ENCODE peak calls at places on chromosomes 7 and 10, in ten cellular contexts. One of them, this sample, is unnamed.
A peak's percentile ranks its signal among the peaks of the same experiment; 100 is the strongest.

GRCh38 chr10:30488319-30488718 is 54.3 kb downstream of the MAP3K8 start:
- DNase-seq in CD8-positive, alpha-beta T cell: no peak
- DNase-seq in astrocyte of the cerebellum: no peak
- DNase-seq in AG09319: no peak
- DNase-seq in osteocyte: no peak
- DNase-seq in cardiac muscle cell: no peak
- DNase-seq in WTC11: no peak
- DNase-seq in osteoblast: no peak
- DNase-seq in spleen: no peak
- DNase-seq in kidney: no peak
- DNase-seq in this sample: no peak

GRCh38 chr10:14340051-14340744 is 9.5 kb upstream of the FRMD4A start:
- DNase-seq in CD8-positive, alpha-beta T cell: no peak
- DNase-seq in astrocyte of the cerebellum: no peak
- DNase-seq in AG09319: no peak
- DNase-seq in osteocyte: no peak
- DNase-seq in cardiac muscle cell: no peak
- DNase-seq in WTC11: no peak
- DNase-seq in osteoblast: no peak
- DNase-seq in spleen: no peak
- DNase-seq in kidney: no peak
- DNase-seq in this sample: no peak

GRCh38 chr10:47370015-47370767 is 13.9 kb downstream of the ZNF488 start:
- DNase-seq in CD8-positive, alpha-beta T cell: no peak
- DNase-seq in astrocyte of the cerebellum: no peak
- DNase-seq in AG09319: no peak
- DNase-seq in osteocyte: peak; percentile 60
- DNase-seq in cardiac muscle cell: no peak
- DNase-seq in WTC11: no peak
- DNase-seq in osteoblast: peak; percentile 32
- DNase-seq in spleen: peak; percentile 34
- DNase-seq in kidney: peak; percentile 33
- DNase-seq in this sample: no peak

GRCh38 chr10:131947631-131948347 is 33.9 kb downstream of the BNIP3 start:
- DNase-seq in CD8-positive, alpha-beta T cell: no peak
- DNase-seq in astrocyte of the cerebellum: peak; percentile 53
- DNase-seq in AG09319: no peak
- DNase-seq in osteocyte: no peak
- DNase-seq in cardiac muscle cell: no peak
- DNase-seq in WTC11: no peak
- DNase-seq in osteoblast: peak; percentile 93
- DNase-seq in spleen: peak; percentile 34
- DNase-seq in kidney: peak; percentile 53
- DNase-seq in this sample: no peak

GRCh38 chr10:58919927-58920654 is 256.4 kb upstream of the PHYHIPL start:
- DNase-seq in CD8-positive, alpha-beta T cell: no peak
- DNase-seq in astrocyte of the cerebellum: peak; percentile 88
- DNase-seq in AG09319: peak; percentile 38
- DNase-seq in osteocyte: no peak
- DNase-seq in cardiac muscle cell: no peak
- DNase-seq in WTC11: no peak
- DNase-seq in osteoblast: peak; percentile 89
- DNase-seq in spleen: no peak
- DNase-seq in kidney: no peak
- DNase-seq in this sample: no peak

GRCh38 chr7:123715198-123715597 is 33.6 kb downstream of the WASL start:
- DNase-seq in CD8-positive, alpha-beta T cell: no peak
- DNase-seq in astrocyte of the cerebellum: no peak
- DNase-seq in AG09319: no peak
- DNase-seq in osteocyte: no peak
- DNase-seq in cardiac muscle cell: no peak
- DNase-seq in WTC11: no peak
- DNase-seq in osteoblast: no peak
- DNase-seq in spleen: no peak
- DNase-seq in kidney: no peak
- DNase-seq in this sample: no peak

GRCh38 chr7:152876749-152877148 is 117.2 kb downstream of the ACTR3B start:
- DNase-seq in CD8-positive, alpha-beta T cell: no peak
- DNase-seq in astrocyte of the cerebellum: no peak
- DNase-seq in AG09319: no peak
- DNase-seq in osteocyte: no peak
- DNase-seq in cardiac muscle cell: no peak
- DNase-seq in WTC11: no peak
- DNase-seq in osteoblast: no peak
- DNase-seq in spleen: no peak
- DNase-seq in kidney: no peak
- DNase-seq in this sample: no peak

GRCh38 chr10:70540089-70540788 is 61.7 kb downstream of the PALD1 start:
- DNase-seq in CD8-positive, alpha-beta T cell: no peak
- DNase-seq in astrocyte of the cerebellum: peak; percentile 6
- DNase-seq in AG09319: no peak
- DNase-seq in osteocyte: no peak
- DNase-seq in cardiac muscle cell: peak; percentile 46
- DNase-seq in WTC11: peak; percentile 77
- DNase-seq in osteoblast: peak; percentile 93
- DNase-seq in spleen: no peak
- DNase-seq in kidney: no peak
- DNase-seq in this sample: peak; percentile 72

GRCh38 chr7:43454936-43455518 is 127.9 kb upstream of the STK17A start:
- DNase-seq in CD8-positive, alpha-beta T cell: no peak
- DNase-seq in astrocyte of the cerebellum: peak; percentile 41
- DNase-seq in AG09319: no peak
- DNase-seq in osteocyte: no peak
- DNase-seq in cardiac muscle cell: peak; percentile 34
- DNase-seq in WTC11: no peak
- DNase-seq in osteoblast: peak; percentile 82
- DNase-seq in spleen: no peak
- DNase-seq in kidney: no peak
- DNase-seq in this sample: no peak

GRCh38 chr7:33905389-33906032 is at the start of gene BMPER:
- DNase-seq in CD8-positive, alpha-beta T cell: no peak
- DNase-seq in astrocyte of the cerebellum: no peak
- DNase-seq in AG09319: no peak
- DNase-seq in osteocyte: no peak
- DNase-seq in cardiac muscle cell: peak; percentile 92
- DNase-seq in WTC11: peak; percentile 77
- DNase-seq in osteoblast: peak; percentile 91
- DNase-seq in spleen: peak; percentile 73
- DNase-seq in kidney: peak; percentile 76
- DNase-seq in this sample: peak; percentile 76

GRCh38 chr7:115230882-115231508 is 309.1 kb downstream of the MDFIC start:
- DNase-seq in CD8-positive, alpha-beta T cell: no peak
- DNase-seq in astrocyte of the cerebellum: peak; percentile 93
- DNase-seq in AG09319: peak; percentile 76
- DNase-seq in osteocyte: no peak
- DNase-seq in cardiac muscle cell: peak; percentile 75
- DNase-seq in WTC11: no peak
- DNase-seq in osteoblast: peak; percentile 56
- DNase-seq in spleen: no peak
- DNase-seq in kidney: no peak
- DNase-seq in this sample: no peak

GRCh38 chr7:27930910-27931476 is 191.0 kb downstream of the TAX1BP1 start:
- DNase-seq in CD8-positive, alpha-beta T cell: no peak
- DNase-seq in astrocyte of the cerebellum: no peak
- DNase-seq in AG09319: no peak
- DNase-seq in osteocyte: no peak
- DNase-seq in cardiac muscle cell: no peak
- DNase-seq in WTC11: no peak
- DNase-seq in osteoblast: no peak
- DNase-seq in spleen: no peak
- DNase-seq in kidney: no peak
- DNase-seq in this sample: no peak

GRCh38 chr7:27928001-27928400 is 188.0 kb downstream of the TAX1BP1 start:
- DNase-seq in CD8-positive, alpha-beta T cell: no peak
- DNase-seq in astrocyte of the cerebellum: no peak
- DNase-seq in AG09319: no peak
- DNase-seq in osteocyte: no peak
- DNase-seq in cardiac muscle cell: no peak
- DNase-seq in WTC11: no peak
- DNase-seq in osteoblast: no peak
- DNase-seq in spleen: no peak
- DNase-seq in kidney: no peak
- DNase-seq in this sample: no peak

GRCh38 chr7:27929127-27929526 is 189.2 kb downstream of the TAX1BP1 start:
- DNase-seq in CD8-positive, alpha-beta T cell: no peak
- DNase-seq in astrocyte of the cerebellum: no peak
- DNase-seq in AG09319: no peak
- DNase-seq in osteocyte: no peak
- DNase-seq in cardiac muscle cell: no peak
- DNase-seq in WTC11: no peak
- DNase-seq in osteoblast: no peak
- DNase-seq in spleen: no peak
- DNase-seq in kidney: no peak
- DNase-seq in this sample: no peak

GRCh38 chr7:27936244-27937102 is 196.5 kb downstream of the TAX1BP1 start:
- DNase-seq in CD8-positive, alpha-beta T cell: no peak
- DNase-seq in astrocyte of the cerebellum: no peak
- DNase-seq in AG09319: no peak
- DNase-seq in osteocyte: no peak
- DNase-seq in cardiac muscle cell: no peak
- DNase-seq in WTC11: no peak
- DNase-seq in osteoblast: no peak
- DNase-seq in spleen: no peak
- DNase-seq in kidney: no peak
- DNase-seq in this sample: no peak

GRCh38 chr7:27933691-27934565 is 194.0 kb downstream of the TAX1BP1 start:
- DNase-seq in CD8-positive, alpha-beta T cell: no peak
- DNase-seq in astrocyte of the cerebellum: peak; percentile 98
- DNase-seq in AG09319: peak; percentile 51
- DNase-seq in osteocyte: no peak
- DNase-seq in cardiac muscle cell: no peak
- DNase-seq in WTC11: peak; percentile 42
- DNase-seq in osteoblast: no peak
- DNase-seq in spleen: no peak
- DNase-seq in kidney: no peak
- DNase-seq in this sample: no peak
- TF ChIP-seq CTCF in CD8-positive, alpha-beta T cell: peak; percentile 51
- TF ChIP-seq CTCF in astrocyte of the cerebellum: peak; percentile 21
- TF ChIP-seq CTCF in AG09319: peak; percentile 19
- TF ChIP-seq CTCF in osteocyte: peak; percentile 47
- TF ChIP-seq CTCF in cardiac muscle cell: peak; percentile 39
- TF ChIP-seq CTCF in WTC11: no peak
- TF ChIP-seq CTCF in osteoblast: peak; percentile 52
- TF ChIP-seq CTCF in spleen: no peak
- TF ChIP-seq CTCF in kidney: peak; percentile 15
- TF ChIP-seq CTCF in this sample: peak; percentile 41

GRCh38 chr10:55631071-55631654 is 729.9 kb downstream of the ZWINT start:
- DNase-seq in CD8-positive, alpha-beta T cell: no peak
- DNase-seq in astrocyte of the cerebellum: peak; percentile 22
- DNase-seq in AG09319: no peak
- DNase-seq in osteocyte: peak; percentile 91
- DNase-seq in cardiac muscle cell: peak; percentile 90
- DNase-seq in WTC11: peak; percentile 87
- DNase-seq in osteoblast: peak; percentile 58
- DNase-seq in spleen: peak; percentile 80
- DNase-seq in kidney: peak; percentile 73
- DNase-seq in this sample: peak; percentile 92
- TF ChIP-seq CTCF in CD8-positive, alpha-beta T cell: no peak
- TF ChIP-seq CTCF in astrocyte of the cerebellum: peak; percentile 78
- TF ChIP-seq CTCF in AG09319: no peak
- TF ChIP-seq CTCF in osteocyte: peak; percentile 91
- TF ChIP-seq CTCF in cardiac muscle cell: peak; percentile 47
- TF ChIP-seq CTCF in WTC11: peak; percentile 79
- TF ChIP-seq CTCF in osteoblast: peak; percentile 5
- TF ChIP-seq CTCF in spleen: no peak
- TF ChIP-seq CTCF in kidney: peak; percentile 49
- TF ChIP-seq CTCF in this sample: peak; percentile 83

GRCh38 chr7:4245866-4246470 is 436.1 kb upstream of the FOXK1 start:
- DNase-seq in CD8-positive, alpha-beta T cell: no peak
- DNase-seq in astrocyte of the cerebellum: no peak
- DNase-seq in AG09319: no peak
- DNase-seq in osteocyte: no peak
- DNase-seq in cardiac muscle cell: no peak
- DNase-seq in WTC11: no peak
- DNase-seq in osteoblast: no peak
- DNase-seq in spleen: peak; percentile 62
- DNase-seq in kidney: no peak
- DNase-seq in this sample: no peak

GRCh38 chr7:4246536-4246935 is 435.6 kb upstream of the FOXK1 start:
- DNase-seq in CD8-positive, alpha-beta T cell: no peak
- DNase-seq in astrocyte of the cerebellum: no peak
- DNase-seq in AG09319: no peak
- DNase-seq in osteocyte: no peak
- DNase-seq in cardiac muscle cell: no peak
- DNase-seq in WTC11: no peak
- DNase-seq in osteoblast: no peak
- DNase-seq in spleen: peak; percentile 64
- DNase-seq in kidney: no peak
- DNase-seq in this sample: no peak

GRCh38 chr7:4244041-4244440 is 438.1 kb upstream of the FOXK1 start:
- DNase-seq in CD8-positive, alpha-beta T cell: no peak
- DNase-seq in astrocyte of the cerebellum: no peak
- DNase-seq in AG09319: no peak
- DNase-seq in osteocyte: no peak
- DNase-seq in cardiac muscle cell: no peak
- DNase-seq in WTC11: no peak
- DNase-seq in osteoblast: no peak
- DNase-seq in spleen: peak; percentile 39
- DNase-seq in kidney: no peak
- DNase-seq in this sample: no peak

GRCh38 chr7:4244635-4245034 is 437.5 kb upstream of the FOXK1 start:
- DNase-seq in CD8-positive, alpha-beta T cell: no peak
- DNase-seq in astrocyte of the cerebellum: no peak
- DNase-seq in AG09319: no peak
- DNase-seq in osteocyte: no peak
- DNase-seq in cardiac muscle cell: no peak
- DNase-seq in WTC11: no peak
- DNase-seq in osteoblast: no peak
- DNase-seq in spleen: peak; percentile 41
- DNase-seq in kidney: no peak
- DNase-seq in this sample: no peak

GRCh38 chr7:4245135-4245865 is 436.8 kb upstream of the FOXK1 start:
- DNase-seq in CD8-positive, alpha-beta T cell: no peak
- DNase-seq in astrocyte of the cerebellum: no peak
- DNase-seq in AG09319: no peak
- DNase-seq in osteocyte: no peak
- DNase-seq in cardiac muscle cell: no peak
- DNase-seq in WTC11: no peak
- DNase-seq in osteoblast: no peak
- DNase-seq in spleen: peak; percentile 41
- DNase-seq in kidney: no peak
- DNase-seq in this sample: no peak
- TF ChIP-seq CTCF in CD8-positive, alpha-beta T cell: no peak
- TF ChIP-seq CTCF in astrocyte of the cerebellum: no peak
- TF ChIP-seq CTCF in AG09319: no peak
- TF ChIP-seq CTCF in osteocyte: no peak
- TF ChIP-seq CTCF in cardiac muscle cell: no peak
- TF ChIP-seq CTCF in WTC11: no peak
- TF ChIP-seq CTCF in osteoblast: no peak
- TF ChIP-seq CTCF in spleen: no peak
- TF ChIP-seq CTCF in kidney: no peak
- TF ChIP-seq CTCF in this sample: no peak

DNA sequence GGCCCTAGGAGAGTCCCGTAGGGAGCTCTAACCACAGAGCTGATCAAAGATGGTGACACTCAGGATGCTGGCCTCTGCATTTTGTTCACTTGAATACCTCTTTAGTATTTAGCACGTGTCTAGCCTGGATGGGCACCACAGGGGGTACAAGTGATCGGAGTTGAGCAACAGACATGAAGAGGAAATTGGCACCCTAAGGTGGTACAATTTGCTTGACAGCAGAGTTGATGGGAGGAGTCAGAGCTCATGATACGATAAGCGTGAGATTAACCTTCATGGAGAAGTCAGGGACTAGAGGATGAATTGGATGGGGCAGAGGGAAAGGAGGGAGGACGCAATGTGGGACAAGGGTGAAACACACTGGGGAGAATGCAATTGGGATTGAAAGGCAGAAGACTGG is 9.9 kb upstream of the ZNF212 start:
- DNase-seq in CD8-positive, alpha-beta T cell: no peak
- DNase-seq in astrocyte of the cerebellum: no peak
- DNase-seq in AG09319: no peak
- DNase-seq in osteocyte: no peak
- DNase-seq in cardiac muscle cell: no peak
- DNase-seq in WTC11: no peak
- DNase-seq in osteoblast: no peak
- DNase-seq in spleen: peak; percentile 32
- DNase-seq in kidney: no peak
- DNase-seq in this sample: no peak
- TF ChIP-seq CTCF in CD8-positive, alpha-beta T cell: no peak
- TF ChIP-seq CTCF in astrocyte of the cerebellum: no peak
- TF ChIP-seq CTCF in AG09319: no peak
- TF ChIP-seq CTCF in osteocyte: no peak
- TF ChIP-seq CTCF in cardiac muscle cell: no peak
- TF ChIP-seq CTCF in WTC11: no peak
- TF ChIP-seq CTCF in osteoblast: no peak
- TF ChIP-seq CTCF in spleen: no peak
- TF ChIP-seq CTCF in kidney: no peak
- TF ChIP-seq CTCF in this sample: no peak